ENCODE peak calls at places on chromosomes 6 and 20, in five cellular contexts. D is pancreas, I is neural progenitor cell, J is GM23338, O is left ventricle myocardium inferior. Z is an unnamed sample.

GRCh38 chr6:159608961-159609673 is 83.9 kb downstream of the SOD2 start:
- DNase-seq in D (no peak), I (peak; percentile 52), J (peak; percentile 79), O (no peak), Z (no peak)

GRCh38 chr6:28922004-28922840 is 1.6 kb downstream of the TRIM27 start:
- DNase-seq in D (no peak), I (no peak), J (no peak), O (no peak), Z (no peak)

GRCh38 chr6:107956586-107957164 is 1.3 kb downstream of the SEC63 start:
- DNase-seq in D (no peak), I (no peak), J (no peak), O (no peak), Z (no peak)

GRCh38 chr6:14765106-14765505 is 480.8 kb upstream of the JARID2 start:
- DNase-seq in D (no peak), I (no peak), J (no peak), O (no peak), Z (no peak)

GRCh38 chr6:16239090-16239797 is 857 bp downstream of the GMPR start:
- DNase-seq in D (peak; percentile 74), I (peak; percentile 46), J (peak; percentile 48), O (peak; percentile 80), Z (peak; percentile 82)

GRCh38 chr20:21436186-21436585 is 38.9 kb upstream of the NKX2-4 start:
- DNase-seq in D (no peak), I (no peak), J (no peak), O (no peak), Z (no peak)

GRCh38 chr20:5128886-5129285 is 2.1 kb downstream of the CDS2 start:
- DNase-seq in D (no peak), I (no peak), J (no peak), O (no peak), Z (no peak)

GRCh38 chr6:11785953-11786579 is 7.5 kb upstream of the ADTRP start:
- DNase-seq in D (peak; percentile 51), I (no peak), J (no peak), O (no peak), Z (no peak)

GRCh38 chr6:16089232-16089843 is 39.5 kb upstream of the MYLIP start:
- DNase-seq in D (no peak), I (no peak), J (no peak), O (no peak), Z (no peak)

GRCh38 chr20:35991142-35991771 is 22.9 kb downstream of the CNBD2 start:
- DNase-seq in D (no peak), I (peak; percentile 42), J (peak; percentile 59), O (no peak), Z (no peak)

GRCh38 chr6:143441680-143442359 is 8.7 kb downstream of the ADAT2 start:
- DNase-seq in D (no peak), I (no peak), J (no peak), O (no peak), Z (no peak)

GRCh38 chr20:62320581-62321354 is 18.0 kb downstream of the ADRM1 start:
- DNase-seq in D (no peak), I (peak; percentile 33), J (peak; percentile 63), O (no peak), Z (no peak)

GRCh38 chr20:8303651-8304050 is 171.6 kb downstream of the PLCB1 start:
- DNase-seq in D (no peak), I (no peak), J (no peak), O (no peak), Z (no peak)

GRCh38 chr6:1802495-1803395 is 193.0 kb downstream of the FOXC1 start:
- DNase-seq in D (peak; percentile 48), I (no peak), J (peak; percentile 32), O (no peak), Z (no peak)

GRCh38 chr20:3174442-3175263 is 1.3 kb upstream of the LZTS3 start:
- DNase-seq in D (peak; percentile 57), I (peak; percentile 75), J (peak; percentile 86), O (no peak), Z (no peak)

GRCh38 chr6:25441658-25442276 is 162.6 kb downstream of the CARMIL1 start:
- DNase-seq in D (no peak), I (no peak), J (no peak), O (no peak), Z (no peak)

GRCh38 chr6:169328112-169328801 is 74.6 kb upstream of the THBS2 start:
- DNase-seq in D (no peak), I (no peak), J (no peak), O (no peak), Z (no peak)

GRCh38 chr20:24432057-24432456 is 37.4 kb upstream of the SYNDIG1 start:
- DNase-seq in D (no peak), I (peak; percentile 51), J (peak; percentile 50), O (no peak), Z (peak; percentile 52)

GRCh38 chr6:39228992-39229767 is at the start of gene KCNK5:
- DNase-seq in D (peak; percentile 85), I (peak; percentile 94), J (peak; percentile 95), O (peak; percentile 64), Z (peak; percentile 62)

GRCh38 chr20:51740838-51741237 is 27.4 kb downstream of the ATP9A start:
- DNase-seq in D (no peak), I (no peak), J (no peak), O (no peak), Z (no peak)

GRCh38 chr6:41682966-41683459 is 44.7 kb downstream of the MDFI start:
- DNase-seq in D (peak; percentile 25), I (no peak), J (peak; percentile 37), O (peak; percentile 31), Z (no peak)

GRCh38 chr20:61435823-61436220 is 183.8 kb downstream of the CDH4 start:
- DNase-seq in D (no peak), I (no peak), J (no peak), O (no peak), Z (no peak)

GRCh38 chr20:38363004-38363747 is 16.9 kb downstream of the LBP start:
- DNase-seq in D (no peak), I (no peak), J (no peak), O (no peak), Z (no peak)

GRCh38 chr6:35611235-35611634 is 77.5 kb downstream of the FKBP5 start:
- DNase-seq in D (no peak), I (no peak), J (peak; percentile 39), O (no peak), Z (no peak)

GRCh38 chr6:88913471-88913870 is 49.9 kb downstream of the RNGTT start:
- DNase-seq in D (no peak), I (no peak), J (peak; percentile 3), O (no peak), Z (no peak)

GRCh38 chr6:134921980-134922313 is 28.0 kb downstream of the ALDH8A1 start:
- DNase-seq in D (no peak), I (no peak), J (no peak), O (no peak), Z (no peak)

GRCh38 chr6:154249499-154250298 is 106.9 kb downstream of the IPCEF1 start:
- DNase-seq in D (no peak), I (no peak), J (no peak), O (no peak), Z (no peak)

GRCh38 chr20:61345656-61346055 is 93.6 kb downstream of the CDH4 start:
- DNase-seq in D (no peak), I (peak; percentile 27), J (no peak), O (no peak), Z (no peak)

GRCh38 chr20:11155156-11155805 is 481.5 kb upstream of the JAG1 start:
- DNase-seq in D (no peak), I (no peak), J (no peak), O (no peak), Z (no peak)

GRCh38 chr6:25862199-25862598 is 11.8 kb downstream of the SLC17A3 start:
- DNase-seq in D (no peak), I (no peak), J (no peak), O (no peak), Z (no peak)

GRCh38 chr20:8808180-8808535 is 260.7 kb upstream of the PLCB4 start:
- DNase-seq in D (peak; percentile 50), I (no peak), J (no peak), O (no peak), Z (no peak)

GRCh38 chr20:35690265-35690664 is 8.9 kb downstream of the NFS1 start:
- DNase-seq in D (no peak), I (no peak), J (no peak), O (no peak), Z (no peak)

GRCh38 chr20:38337561-38338140 is 8.6 kb upstream of the LBP start:
- DNase-seq in D (no peak), I (peak; percentile 89), J (peak; percentile 96), O (no peak), Z (no peak)

DNA sequence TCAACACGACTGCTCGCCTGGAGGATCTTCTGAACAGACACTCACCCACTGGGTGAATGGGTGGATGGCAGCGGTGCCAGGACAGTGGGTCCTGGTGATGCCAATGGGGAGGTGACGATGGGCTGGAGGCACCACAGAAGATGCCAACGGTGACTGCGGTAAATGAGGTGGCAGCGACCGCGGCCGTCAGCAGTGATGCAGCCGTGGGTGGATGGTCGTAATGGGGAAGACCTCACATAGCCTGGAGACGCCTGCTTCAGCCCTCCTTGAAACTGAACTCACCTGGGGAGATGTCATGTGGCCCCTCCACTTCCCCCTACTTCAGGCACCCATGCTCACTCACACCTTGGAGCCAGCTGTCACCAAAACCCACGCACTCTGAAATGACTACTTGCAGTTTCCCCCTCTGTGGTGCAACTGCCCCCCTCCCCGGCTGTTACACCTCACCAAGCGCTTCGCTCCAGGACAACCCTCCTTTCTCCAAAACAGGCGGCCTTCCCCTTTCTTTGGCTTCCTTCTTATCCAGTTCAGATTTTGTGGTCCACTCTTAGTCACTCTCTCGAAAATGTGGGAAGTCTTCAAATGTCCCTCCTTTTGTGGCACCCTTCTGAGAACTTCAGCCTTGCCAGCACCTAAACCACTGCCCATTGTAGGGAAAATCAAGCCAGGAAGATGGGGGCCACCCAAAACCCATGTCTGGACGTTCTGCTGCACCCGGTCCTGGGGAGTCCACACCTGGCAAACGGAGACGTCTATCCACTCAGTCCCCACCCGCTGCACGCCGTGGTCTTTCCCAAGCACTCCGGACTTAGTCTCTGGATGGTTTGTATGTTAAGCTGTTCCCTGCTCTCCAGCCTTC is 10.4 kb upstream of the ABHD16B start:
- DNase-seq in D (no peak), I (no peak), J (no peak), O (no peak), Z (no peak)
- H3K4me1 ChIP-seq in D (no peaks in the 10 kb centered on the region), I (peaks cover 44% of the 10 kb centered on the region), J (peaks cover 42% of the 10 kb centered on the region), O (peaks cover 62% of the 10 kb centered on the region), Z (peaks cover 55% of the 10 kb centered on the region)

GRCh38 chr6:105849741-105850140 is 236.4 kb upstream of the PRDM1 start:
- DNase-seq in D (no peak), I (peak; percentile 16), J (no peak), O (no peak), Z (no peak)

GRCh38 chr6:105855433-105855832 is 230.7 kb upstream of the PRDM1 start:
- DNase-seq in D (no peak), I (no peak), J (no peak), O (no peak), Z (no peak)

GRCh38 chr6:105850636-105851035 is 235.5 kb upstream of the PRDM1 start:
- DNase-seq in D (no peak), I (no peak), J (no peak), O (no peak), Z (no peak)

GRCh38 chr6:105851181-105851580 is 235.0 kb upstream of the PRDM1 start:
- DNase-seq in D (no peak), I (peak; percentile 77), J (peak; percentile 18), O (peak; percentile 34), Z (no peak)

GRCh38 chr6:105851586-105851985 is 234.6 kb upstream of the PRDM1 start:
- DNase-seq in D (no peak), I (no peak), J (no peak), O (no peak), Z (no peak)
- H3K4me1 ChIP-seq in D (no peaks in the 10 kb centered on the region), I (peaks cover 22% of the 10 kb centered on the region), J (no peaks in the 10 kb centered on the region), O (no peaks in the 10 kb centered on the region), Z (no peaks in the 10 kb centered on the region)

GRCh38 chr6:17905611-17906592 is 81.5 kb downstream of the KIF13A start:
- DNase-seq in D (no peak), I (no peak), J (no peak), O (no peak), Z (no peak)
- H3K4me1 ChIP-seq in D (no peaks in the 10 kb centered on the region), I (no peaks in the 10 kb centered on the region), J (peaks cover 20% of the 10 kb centered on the region), O (peaks cover 88% of the 10 kb centered on the region), Z (no peaks in the 10 kb centered on the region)

GRCh38 chr6:33071579-33071978 is 1.9 kb downstream of the HLA-DPA1 start:
- DNase-seq in D (no peak), I (no peak), J (no peak), O (no peak), Z (no peak)
- H3K4me1 ChIP-seq in D (no peaks in the 10 kb centered on the region), I (no peaks in the 10 kb centered on the region), J (no peaks in the 10 kb centered on the region), O (peaks cover 25% of the 10 kb centered on the region), Z (no peaks in the 10 kb centered on the region)